ENCODE peak calls at places on chromosomes 12 and 14, in seven cellular contexts. F is fibroblast of lung; Y is GM12865; O is BJ; K is CD8-positive, alpha-beta memory T cell; Z is naive thymus-derived CD4-positive, alpha-beta T cell; A is adipocyte. N is an unnamed sample.

GRCh38 chr12:99746538-99746937 is 99.0 kb downstream of the GARIN6 start:
- DNase-seq in Y (no peak), K (no peak), Z (no peak), O (no peak), A (no peak), F (no peak), N (no peak)

GRCh38 chr14:51663783-51664326 is 12.1 kb downstream of the FRMD6 start:
- DNase-seq in A (no peak), K (no peak), O (no peak), Z (no peak), F (no peak), Y (no peak), N (no peak)

GRCh38 chr12:83700858-83701257 is 1014.2 kb downstream of the TMTC2 start:
- DNase-seq in F (peak; percentile 52), A (peak; percentile 10), Y (no peak), Z (no peak), O (no peak), K (no peak), N (no peak)

GRCh38 chr12:459430-460258 is at the start of gene B4GALNT3:
- DNase-seq in Y (peak; percentile 14), A (peak; percentile 62), K (peak; percentile 62), Z (peak; percentile 26), F (peak; percentile 25), O (no peak), N (no peak)

GRCh38 chr12:95336387-95337067 is 118.9 kb downstream of the VEZT start:
- DNase-seq in Y (peak; percentile 19), O (peak; percentile 41), A (peak; percentile 92), Z (no peak), F (peak; percentile 81), K (no peak), N (no peak)

GRCh38 chr12:120979862-120980696 is 1.7 kb downstream of the HNF1A start:
- DNase-seq in F (no peak), Y (no peak), O (no peak), Z (no peak), K (no peak), A (no peak), N (no peak)

GRCh38 chr14:79091381-79091963 is 921.3 kb downstream of the NRXN3 start:
- DNase-seq in F (no peak), A (no peak), Z (no peak), K (no peak), O (no peak), Y (no peak), N (no peak)

GRCh38 chr12:104985206-104985605 is 910 bp upstream of the NOPCHAP1 start:
- DNase-seq in O (no peak), A (no peak), F (no peak), Z (no peak), Y (peak; percentile 44), K (no peak), N (no peak)

GRCh38 chr14:105067140-105067968 is 2.1 kb upstream of the GPR132 start:
- DNase-seq in O (no peak), K (peak; percentile 74), Y (peak; percentile 86), F (peak; percentile 46), A (peak; percentile 9), Z (no peak), N (peak; percentile 57)

GRCh38 chr14:96064866-96065265 is 25.7 kb downstream of the C14orf132 start:
- DNase-seq in F (no peak), Y (peak; percentile 63), Z (no peak), A (no peak), K (no peak), O (no peak), N (no peak)

GRCh38 chr14:74935340-74935640 is 12.2 kb upstream of the RPS6KL1 start:
- DNase-seq in Y (no peak), A (no peak), K (no peak), O (no peak), Z (no peak), F (no peak), N (no peak)

GRCh38 chr14:90508536-90509254 is 111.9 kb downstream of the CALM1 start:
- DNase-seq in Y (no peak), O (no peak), K (no peak), F (no peak), Z (no peak), A (no peak), N (no peak)

GRCh38 chr12:52783563-52784316 is 6.6 kb upstream of the KRT76 start:
- DNase-seq in Y (no peak), Z (no peak), K (no peak), A (no peak), O (no peak), F (no peak), N (no peak)

GRCh38 chr12:76029982-76030377 is 1.6 kb downstream of the PHLDA1 start:
- DNase-seq in K (no peak), Y (no peak), F (peak; percentile 42), O (no peak), A (peak; percentile 55), Z (peak; percentile 14), N (no peak)

GRCh38 chr14:88985654-88986053 is 161.2 kb downstream of the TTC8 start:
- DNase-seq in O (no peak), Z (no peak), Y (no peak), A (no peak), F (peak; percentile 20), K (no peak), N (no peak)

GRCh38 chr12:124422570-124423523 is 128.0 kb downstream of the RFLNA start:
- DNase-seq in O (peak; percentile 87), K (no peak), F (peak; percentile 97), Z (no peak), A (peak; percentile 96), Y (no peak), N (no peak)
- H3K4me3 ChIP-seq in O (peak overlapping the region; percentile 25), K (no peak overlapping the region), F (peak overlapping the region; percentile 33), Z (no peak overlapping the region), A (peak overlapping the region; percentile 71), Y (no peak overlapping the region), N (no peak overlapping the region)

DNA sequence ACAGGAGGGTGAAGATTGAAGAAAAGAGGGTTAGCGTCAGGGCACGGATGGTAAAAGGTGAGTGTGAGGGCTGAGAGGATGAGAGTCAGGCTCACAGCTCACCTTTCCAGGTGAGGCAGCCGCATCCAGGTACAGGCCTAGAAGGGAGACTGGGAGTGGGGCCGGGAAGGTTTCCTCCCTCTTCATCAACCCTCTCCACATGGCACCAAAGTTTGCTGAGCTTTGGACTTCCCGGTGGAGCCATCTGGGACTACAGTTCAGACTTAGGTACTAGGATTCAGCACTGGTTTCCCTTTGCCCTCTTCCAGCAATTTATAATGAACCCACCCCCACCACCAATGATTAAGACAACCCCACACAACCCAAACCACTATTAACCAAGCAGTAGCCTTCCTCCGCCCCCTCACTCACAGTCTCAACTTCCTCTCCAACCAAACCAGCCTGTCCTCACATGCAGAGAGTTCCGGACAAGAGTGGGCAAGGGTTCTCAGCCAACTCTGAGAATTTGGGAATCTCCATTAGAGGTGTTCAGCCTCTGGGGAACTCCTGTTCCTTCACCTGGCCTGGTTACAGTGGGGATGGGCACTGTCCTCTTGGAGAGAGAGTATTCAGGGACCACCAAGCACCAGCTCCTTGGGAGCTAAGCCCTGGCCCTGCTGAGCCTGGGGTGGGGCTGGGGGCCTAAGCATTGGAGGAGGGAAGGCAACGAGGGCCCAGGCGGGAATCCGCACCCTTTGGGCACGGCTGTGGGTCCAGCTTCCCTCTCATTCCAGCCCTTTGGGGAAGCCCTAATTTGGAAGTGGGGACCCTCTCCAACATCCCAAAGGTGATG is 2.3 kb upstream of the HOXC4 start:
- DNase-seq in K (no peak), O (no peak), Y (no peak), A (no peak), Z (no peak), F (no peak), N (no peak)
- H3K4me3 ChIP-seq in K (no peak overlapping the region), O (no peak overlapping the region), Y (no peak overlapping the region), A (peak overlapping the region; percentile 68), Z (no peak overlapping the region), F (no peak overlapping the region), N (no peak overlapping the region)

GRCh38 chr12:116284401-116284800 is 6.9 kb upstream of the MED13L start:
- DNase-seq in F (no peak), Z (no peak), K (no peak), A (no peak), O (no peak), Y (no peak), N (peak; percentile 91)

GRCh38 chr12:116278667-116279066 is 1.2 kb upstream of the MED13L start:
- DNase-seq in A (no peak), F (no peak), K (no peak), Y (no peak), Z (no peak), O (no peak), N (no peak)

GRCh38 chr12:116280590-116281290 is 3.2 kb upstream of the MED13L start:
- DNase-seq in F (no peak), O (no peak), Z (no peak), A (no peak), K (no peak), Y (no peak), N (no peak)

GRCh38 chr12:116278259-116278595 is 734 bp upstream of the MED13L start:
- DNase-seq in F (no peak), K (no peak), Y (no peak), A (no peak), Z (no peak), O (no peak), N (no peak)

DNA sequence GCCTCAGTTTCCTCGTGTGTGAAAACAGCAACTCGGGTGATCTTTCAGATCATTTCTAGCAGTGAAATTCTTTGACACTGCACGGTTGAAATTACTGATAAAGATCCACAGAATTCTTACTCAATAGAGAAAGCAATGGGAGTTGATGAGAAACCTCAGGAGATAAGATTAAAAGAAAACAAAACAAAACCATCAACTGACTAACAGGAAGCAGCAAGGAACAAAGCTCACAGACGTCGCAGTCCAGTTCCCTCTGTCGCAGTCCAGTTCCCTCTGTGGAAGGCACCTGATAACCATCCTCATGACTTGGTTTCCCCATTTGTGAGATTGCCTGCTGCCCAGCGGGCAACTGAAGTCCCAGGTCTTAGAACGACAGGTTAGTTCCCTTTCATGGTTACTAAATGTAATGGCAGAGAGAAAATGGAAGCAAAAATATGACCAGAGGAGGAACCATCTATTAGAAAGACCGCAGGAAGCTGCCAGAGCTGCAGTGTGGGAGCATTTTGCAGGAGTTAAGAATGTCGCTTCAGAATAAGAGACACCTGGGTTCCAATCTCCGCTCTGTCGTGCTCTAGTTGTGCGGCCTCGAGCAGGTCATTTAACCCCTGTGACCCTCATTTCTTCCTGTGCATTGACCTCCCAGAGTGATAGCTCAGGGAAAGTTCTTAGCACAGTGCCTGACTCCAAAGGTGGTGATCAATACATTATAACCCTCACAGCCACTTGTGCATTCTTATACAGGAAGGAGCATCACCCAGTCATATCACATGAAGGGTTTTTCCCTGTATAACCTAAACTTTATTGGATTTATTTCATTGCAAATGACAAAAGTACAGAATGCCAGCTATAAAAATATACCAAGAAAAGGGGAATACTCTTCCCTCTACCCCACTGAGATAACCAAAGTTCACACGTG is 5.1 kb upstream of the MED13L start:
- DNase-seq in O (no peak), A (no peak), Z (no peak), F (no peak), K (no peak), Y (no peak), N (peak; percentile 53)
- H3K4me3 ChIP-seq in O (no peak overlapping the region), A (no peak overlapping the region), Z (no peak overlapping the region), F (no peak overlapping the region), K (no peak overlapping the region), Y (no peak overlapping the region), N (peak overlapping the region; percentile 7)

DNA sequence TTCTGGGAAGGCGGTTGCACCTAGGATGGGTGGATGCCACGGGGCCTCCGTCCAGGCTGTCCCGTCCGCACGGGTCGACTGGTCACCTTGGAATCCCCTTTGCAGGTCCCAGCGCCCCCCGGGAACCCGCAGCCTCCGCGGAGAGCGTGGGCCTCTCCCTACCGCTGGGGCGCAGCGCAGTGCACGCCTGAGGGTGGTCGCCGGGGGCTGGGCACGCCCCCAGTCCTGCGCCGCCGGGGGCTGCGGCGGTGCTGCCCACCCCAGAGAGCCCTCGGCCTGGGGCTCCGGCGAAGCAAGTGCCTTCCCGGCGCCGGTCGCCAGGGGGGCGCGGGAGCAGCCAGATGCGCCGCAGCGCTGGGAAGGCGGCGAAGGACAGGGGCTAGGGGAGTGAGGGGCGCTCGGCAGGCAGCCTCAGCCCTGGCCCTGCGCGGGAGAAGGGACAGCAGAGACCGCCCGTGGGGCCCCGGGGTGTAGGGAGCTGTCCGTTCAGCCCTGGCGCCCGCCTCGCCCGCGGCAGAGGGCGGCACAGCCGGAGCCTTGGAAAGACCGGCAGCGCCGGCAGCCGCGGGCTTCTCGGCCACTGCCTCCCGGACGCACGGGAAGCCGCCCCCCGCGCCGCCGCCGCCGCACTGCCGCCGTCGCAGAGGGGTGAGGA is 527 bp downstream of the ZDHHC22 start:
- DNase-seq in Y (no peak), Z (no peak), O (no peak), K (no peak), A (peak; percentile 63), F (peak; percentile 47), N (no peak)
- H3K4me3 ChIP-seq in Y (no peak overlapping the region), Z (no peak overlapping the region), O (peak overlapping the region; percentile 22), K (no peak overlapping the region), A (peak overlapping the region; percentile 44), F (no peak overlapping the region), N (no peak overlapping the region)